ENCODE peak calls at places on chromosomes 5 and 9, in eight cellular contexts. A is OCI-LY7; U is cardiac muscle cell; S is CD8-positive, alpha-beta memory T cell; X is mammary epithelial cell; H is pancreas; Q is body of pancreas; J is IMR-90. E is an unnamed sample.

GRCh38 chr5:9534881-9535517 is 10.9 kb downstream of the SEMA5A start:
- DNase-seq in A (no peak), U (peak; percentile 50), S (no peak), X (peak; percentile 50), H (no peak), Q (no peak), J (no peak), E (no peak)

GRCh38 chr9:98583417-98583816 is 125.3 kb downstream of the GABBR2 start:
- DNase-seq in A (no peak), U (no peak), S (no peak), X (no peak), H (no peak), Q (no peak), J (peak; percentile 70), E (no peak)

GRCh38 chr9:87667164-87667738 is 58.7 kb upstream of the CTSL start:
- DNase-seq in A (peak; percentile 56), U (no peak), S (no peak), X (peak; percentile 8), H (no peak), Q (no peak), J (no peak), E (no peak)

GRCh38 chr5:14893351-14893750 is 21.8 kb upstream of the ANKH start:
- DNase-seq in A (no peak), U (no peak), S (no peak), X (no peak), H (no peak), Q (no peak), J (no peak), E (no peak)

GRCh38 chr9:20225841-20226240 is 396.5 kb downstream of the MLLT3 start:
- DNase-seq in A (no peak), U (no peak), S (no peak), X (no peak), H (no peak), Q (no peak), J (no peak), E (no peak)

GRCh38 chr9:99936947-99937587 is 30.6 kb downstream of the STX17 start:
- DNase-seq in A (no peak), U (no peak), S (no peak), X (no peak), H (no peak), Q (no peak), J (no peak), E (no peak)

GRCh38 chr9:86287013-86287412 is 4.7 kb upstream of the ISCA1 start:
- DNase-seq in A (peak; percentile 78), U (peak; percentile 72), S (no peak), X (peak; percentile 8), H (no peak), Q (no peak), J (peak; percentile 70), E (no peak)

GRCh38 chr9:33117306-33117705 is 40.8 kb upstream of the SMU1 start:
- DNase-seq in A (no peak), U (no peak), S (no peak), X (peak; percentile 63), H (no peak), Q (no peak), J (no peak), E (no peak)

GRCh38 chr5:132272341-132273210 is 15.1 kb downstream of the PDLIM4 start:
- DNase-seq in A (peak; percentile 57), U (peak; percentile 70), S (peak; percentile 35), X (no peak), H (peak; percentile 72), Q (peak; percentile 54), J (peak; percentile 39), E (peak; percentile 76)

GRCh38 chr5:116438979-116439554 is 135.6 kb downstream of the SEMA6A start:
- DNase-seq in A (no peak), U (no peak), S (no peak), X (no peak), H (no peak), Q (no peak), J (no peak), E (no peak)

GRCh38 chr9:22170990-22171663 is 162.0 kb upstream of the CDKN2B start:
- DNase-seq in A (peak; percentile 70), U (no peak), S (no peak), X (no peak), H (no peak), Q (no peak), J (no peak), E (peak; percentile 18)
- H3K27ac ChIP-seq in A (peak overlapping the region; percentile 61), U (peak overlapping the region; percentile 15), S (no peak overlapping the region), X (peak overlapping the region; percentile 9), H (no peak overlapping the region), Q (no peak overlapping the region), J (no peak overlapping the region), E (no peak overlapping the region)

DNA sequence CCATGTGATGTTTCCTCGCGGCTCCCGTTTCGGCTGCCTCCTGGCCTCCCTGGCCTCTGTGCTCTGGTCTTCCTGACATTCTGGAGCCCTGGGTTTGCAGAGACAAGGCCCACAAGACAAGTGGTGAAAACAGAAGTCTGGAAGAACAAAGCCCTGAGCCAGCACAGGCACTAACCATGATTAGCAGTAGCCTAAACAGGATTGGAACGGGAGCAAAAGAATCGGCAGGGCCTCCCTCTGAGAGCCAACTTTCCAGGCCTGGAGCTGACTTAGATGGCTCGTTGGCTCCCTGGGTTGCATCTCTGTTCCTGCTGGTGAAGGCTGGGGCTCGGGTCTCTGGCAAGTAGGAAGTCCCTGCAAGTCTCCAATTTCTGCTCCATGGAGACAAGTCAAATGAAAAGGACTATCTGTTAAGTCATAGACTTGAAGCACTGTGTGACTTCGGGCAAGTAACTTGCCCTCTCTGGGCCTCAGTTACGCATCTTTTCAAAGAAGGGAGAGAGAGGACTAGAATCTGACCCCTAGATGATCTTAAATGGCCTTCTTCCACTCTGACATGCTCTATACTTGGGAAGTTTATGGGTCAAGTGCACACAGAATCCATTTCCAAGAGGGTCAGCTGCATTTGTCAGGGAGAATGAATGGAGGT is 3.3 kb downstream of the COL27A1 start:
- DNase-seq in A (no peak), U (no peak), S (no peak), X (no peak), H (no peak), Q (no peak), J (no peak), E (no peak)
- H3K4me1 ChIP-seq in A (no peaks in the 10 kb centered on the region), U (peaks cover 17% of the 10 kb centered on the region), S (peaks cover 10% of the 10 kb centered on the region), X (peaks cover 32% of the 10 kb centered on the region), H (peaks cover 9% of the 10 kb centered on the region), Q (peaks cover 32% of the 10 kb centered on the region), J (peaks cover 21% of the 10 kb centered on the region), E (peaks cover 9% of the 10 kb centered on the region)

GRCh38 chr5:59720063-59720462 is 173.5 kb downstream of the PDE4D start:
- DNase-seq in A (no peak), U (no peak), S (no peak), X (no peak), H (no peak), Q (no peak), J (no peak), E (no peak)
- H3K27ac ChIP-seq in A (no peak overlapping the region), U (no peak overlapping the region), S (no peak overlapping the region), X (no peak overlapping the region), H (no peak overlapping the region), Q (no peak overlapping the region), J (no peak overlapping the region), E (no peak overlapping the region)

GRCh38 chr5:151153300-151153699 is 4.3 kb downstream of the ANXA6 start:
- DNase-seq in A (no peak), U (no peak), S (no peak), X (no peak), H (no peak), Q (no peak), J (no peak), E (no peak)
- H3K4me1 ChIP-seq in A (peaks cover 99% of the 10 kb centered on the region), U (peaks cover 64% of the 10 kb centered on the region), S (peaks cover 85% of the 10 kb centered on the region), X (peaks cover 16% of the 10 kb centered on the region), H (peaks cover under 1% of the 10 kb centered on the region), Q (peaks cover 62% of the 10 kb centered on the region), J (peaks cover 31% of the 10 kb centered on the region), E (peaks cover 3% of the 10 kb centered on the region)

DNA sequence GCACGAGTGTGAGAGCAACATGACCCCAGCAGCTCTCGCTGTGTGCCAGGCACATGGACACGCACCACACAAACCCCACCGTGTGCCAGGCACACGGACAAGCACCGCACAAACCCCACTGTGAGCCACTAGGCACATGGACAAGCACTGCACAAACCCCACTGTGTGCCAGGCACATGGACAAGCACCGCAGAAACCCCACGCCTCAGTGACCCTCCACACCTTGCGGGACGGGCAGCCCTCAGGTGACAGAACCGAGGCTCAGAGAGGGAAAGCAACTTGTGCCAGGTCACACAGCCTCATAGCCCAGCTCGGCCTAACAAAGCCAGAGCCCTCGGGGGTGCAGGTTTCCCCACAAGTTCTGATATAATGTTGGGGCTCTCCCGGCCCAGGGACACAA is 2.0 kb upstream of the GPSM1 start:
- DNase-seq in A (no peak), U (no peak), S (no peak), X (no peak), H (peak; percentile 49), Q (no peak), J (no peak), E (no peak)
- H3K27ac ChIP-seq in A (no peak overlapping the region), U (no peak overlapping the region), S (no peak overlapping the region), X (no peak overlapping the region), H (no peak overlapping the region), Q (no peak overlapping the region), J (peak overlapping the region; percentile 92), E (no peak overlapping the region)

DNA sequence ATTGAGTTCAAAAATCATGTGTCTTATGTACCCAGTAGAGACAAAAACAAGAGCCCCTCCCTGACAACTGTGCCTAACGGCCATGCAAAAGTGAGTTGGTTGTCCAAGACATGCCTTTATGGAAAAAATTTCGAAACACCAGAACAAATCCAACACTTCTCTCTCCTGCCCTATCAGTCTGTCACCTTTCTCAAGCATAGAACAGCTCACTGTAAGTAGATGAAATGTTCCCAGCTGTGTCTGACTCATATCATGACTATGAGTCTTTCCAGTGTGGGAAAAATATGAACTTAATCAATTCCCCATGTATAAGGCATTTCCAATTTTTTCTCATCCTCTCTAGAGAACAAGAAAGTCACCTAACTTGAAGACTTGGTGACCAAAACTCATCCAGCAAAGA is 191.5 kb upstream of the NREP start:
- DNase-seq in A (no peak), U (peak; percentile 90), S (no peak), X (peak; percentile 75), H (no peak), Q (no peak), J (peak; percentile 99), E (no peak)
- H3K4me1 ChIP-seq in A (no peaks in the 10 kb centered on the region), U (no peaks in the 10 kb centered on the region), S (no peaks in the 10 kb centered on the region), X (peaks cover 10% of the 10 kb centered on the region), H (no peaks in the 10 kb centered on the region), Q (no peaks in the 10 kb centered on the region), J (peaks cover 9% of the 10 kb centered on the region), E (no peaks in the 10 kb centered on the region)